ENCODE peak calls at places on chromosomes 2 and 18, in five cellular contexts. A is posterior vena cava; B is activated CD8-positive, alpha-beta T cell treated with anti-CD3 and anti-CD28 coated beads for 36 hours; V is NCI-H1092 treated with DMSO at 0.1 percent for 48 hours; M is fibroblast of the conjunctiva. L is an unnamed sample.

GRCh38 chr2:26346454-26347053 is at the start of gene ADGRF3:
- DNase-seq in B (peak), A (peak), V (peak), M (no peak), L (peak)

GRCh38 chr2:117523267-117523666 is 291.2 kb upstream of the DDX18 start:
- DNase-seq in A (no peak), V (peak), M (no peak), B (no peak), L (no peak)

GRCh38 chr2:190578158-190579057 is 43.9 kb upstream of the NEMP2 start:
- DNase-seq in A (no peak), M (no peak), B (peak), V (no peak), L (peak)

GRCh38 chr2:70854416-70854815 is 18.8 kb upstream of the CD207 start:
- DNase-seq in M (no peak), B (no peak), V (no peak), A (no peak), L (no peak)

GRCh38 chr2:216585441-216585840 is 47.8 kb upstream of the IGFBP2 start:
- DNase-seq in V (no peak), A (no peak), B (no peak), M (no peak), L (no peak)

GRCh38 chr2:17401096-17401495 is 117.1 kb downstream of the RAD51AP2 start:
- DNase-seq in A (no peak), V (no peak), B (no peak), M (no peak), L (peak)

GRCh38 chr2:240449764-240450531 is 14.5 kb downstream of the GPC1 start:
- DNase-seq in V (no peak), B (no peak), M (no peak), A (no peak), L (no peak)

GRCh38 chr18:31720867-31721266 is 36.5 kb upstream of the B4GALT6 start:
- DNase-seq in A (no peak), B (no peak), M (no peak), V (no peak), L (no peak)

GRCh38 chr18:73962251-73962650 is 185.4 kb downstream of the FBXO15 start:
- DNase-seq in B (no peak), M (no peak), V (no peak), A (no peak), L (no peak)

GRCh38 chr2:175964195-175964594 is 37.9 kb downstream of the LNPK start:
- DNase-seq in B (no peak), A (no peak), V (no peak), M (no peak), L (no peak)

GRCh38 chr2:183214680-183215079 is 90.4 kb downstream of the NUP35 start:
- DNase-seq in V (no peak), A (no peak), M (no peak), B (no peak), L (no peak)

GRCh38 chr18:11040823-11041712 is 108.3 kb downstream of the PIEZO2 start:
- DNase-seq in B (peak), A (no peak), M (peak), V (peak), L (peak)

GRCh38 chr2:145503511-145503910 is 983.6 kb upstream of the ZEB2 start:
- DNase-seq in B (no peak), M (no peak), A (no peak), V (no peak), L (no peak)

GRCh38 chr2:241107384-241107783 is 5.3 kb upstream of the MTERF4 start:
- DNase-seq in A (no peak), M (no peak), B (no peak), V (no peak), L (no peak)

GRCh38 chr2:19900536-19901200 is 1.1 kb downstream of the TTC32 start:
- DNase-seq in V (no peak), B (peak), M (no peak), A (no peak), L (peak)

GRCh38 chr18:78160961-78161656 is 818.5 kb upstream of the SALL3 start:
- DNase-seq in A (no peak), M (no peak), B (no peak), V (no peak), L (no peak)

GRCh38 chr2:229416116-229416694 is 145.1 kb upstream of the PID1 start:
- DNase-seq in M (peak), B (no peak), V (no peak), A (peak), L (peak)

GRCh38 chr2:196230051-196230450 is 58.7 kb upstream of the STK17B start:
- DNase-seq in A (no peak), M (no peak), V (no peak), B (peak), L (no peak)

GRCh38 chr2:159214325-159214865 is 72.1 kb downstream of the WDSUB1 start:
- DNase-seq in A (no peak), M (no peak), B (no peak), V (no peak), L (no peak)